ENCODE peak calls at places on chromosome 4, in five cellular contexts. C is LoVo; G is stimulated activated CD8-positive, alpha-beta memory T cell treated with anti-CD3 and anti-CD28 coated beads, Interleukin-15, amount 100 ng/mL, for 24 hours; A is astrocyte of the spinal cord; B is RWPE1. U is an unnamed sample.
A peak's percentile ranks its signal among the peaks of the same experiment; 100 is the strongest.

GRCh38 chr4:177505171-177505615 is 63.0 kb upstream of the AGA start:
- DNase-seq in C (peak; percentile 11), G (no peak), A (no peak), B (no peak), U (no peak)

GRCh38 chr4:144782345-144782744 is 136.4 kb downstream of the HHIP start:
- DNase-seq in C (no peak), G (no peak), A (peak; percentile 56), B (no peak), U (no peak)

GRCh38 chr4:8152865-8153257 is 5.8 kb downstream of the ABLIM2 start:
- DNase-seq in C (no peak), G (no peak), A (no peak), B (no peak), U (no peak)

GRCh38 chr4:19486400-19486799 is 765.3 kb upstream of the SLIT2 start:
- DNase-seq in C (no peak), G (no peak), A (no peak), B (no peak), U (no peak)

GRCh38 chr4:17065821-17066220 is 167.4 kb upstream of the LDB2 start:
- DNase-seq in C (no peak), G (no peak), A (peak; percentile 14), B (no peak), U (no peak)

GRCh38 chr4:165398570-165398969 is 19.8 kb downstream of the CPE start:
- DNase-seq in C (no peak), G (no peak), A (peak; percentile 69), B (peak; percentile 42), U (peak; percentile 12)

GRCh38 chr4:183905593-183906485 is 732 bp downstream of the STOX2 start:
- DNase-seq in C (no peak), G (no peak), A (peak; percentile 31), B (peak; percentile 34), U (peak; percentile 43)

GRCh38 chr4:172957216-172957615 is 211.4 kb upstream of the GALNT7 start:
- DNase-seq in C (no peak), G (no peak), A (no peak), B (no peak), U (no peak)

GRCh38 chr4:43607400-43607799 is 714.9 kb downstream of the GRXCR1 start:
- DNase-seq in C (no peak), G (no peak), A (no peak), B (no peak), U (no peak)

GRCh38 chr4:112231779-112232713 is at the start of gene AP1AR:
- DNase-seq in C (peak; percentile 80), G (peak; percentile 51), A (peak; percentile 79), B (peak; percentile 85), U (peak; percentile 74)

GRCh38 chr4:15563871-15564270 is 91.3 kb downstream of the FBXL5 start:
- DNase-seq in C (no peak), G (no peak), A (no peak), B (no peak), U (no peak)

GRCh38 chr4:123846627-123847026 is 450.0 kb downstream of the SPRY1 start:
- DNase-seq in C (no peak), G (no peak), A (no peak), B (no peak), U (no peak)

GRCh38 chr4:7842384-7843279 is 97.0 kb downstream of the AFAP1 start:
- DNase-seq in C (peak; percentile 49), G (no peak), A (peak; percentile 98), B (peak; percentile 84), U (peak; percentile 92)

GRCh38 chr4:1723131-1723801 is 1.9 kb downstream of the TACC3 start:
- DNase-seq in C (no peak), G (no peak), A (no peak), B (no peak), U (no peak)

GRCh38 chr4:6659897-6660296 is 19.4 kb downstream of the MRFAP1 start:
- DNase-seq in C (no peak), G (no peak), A (no peak), B (no peak), U (no peak)

GRCh38 chr4:135354876-135355275 is 1153.3 kb upstream of the PABPC4L start:
- DNase-seq in C (no peak), G (no peak), A (peak; percentile 27), B (no peak), U (no peak)